ENCODE peak calls at places on chromosome 6, in four cellular contexts. W, M, T and R are unnamed samples.

GRCh38 chr6:108598316-108598863 is 37.7 kb downstream of the FOXO3 start:
- DNase-seq in W (no peak), M (no peak), T (no peak), R (no peak)

GRCh38 chr6:78962458-78962857 is 95.1 kb downstream of the IRAK1BP1 start:
- DNase-seq in W (no peak), M (no peak), T (no peak), R (no peak)

GRCh38 chr6:16725145-16725864 is 36.0 kb downstream of the ATXN1 start:
- DNase-seq in W (no peak), M (peak; percentile 64), T (no peak), R (no peak)

GRCh38 chr6:37052027-37052628 is 46.7 kb downstream of the FGD2 start:
- DNase-seq in W (no peak), M (no peak), T (no peak), R (no peak)

GRCh38 chr6:17650910-17651309 is 50.8 kb downstream of the FAM8A1 start:
- DNase-seq in W (no peak), M (no peak), T (no peak), R (no peak)

GRCh38 chr6:36885461-36886401 is at the start of gene C6orf89:
- DNase-seq in W (peak; percentile 98), M (peak; percentile 96), T (peak; percentile 97), R (peak; percentile 92)

GRCh38 chr6:165317723-165318122 is 8.3 kb upstream of the C6orf118 start:
- DNase-seq in W (no peak), M (no peak), T (no peak), R (no peak)

GRCh38 chr6:56760842-56761241 is 118.2 kb upstream of the DST start:
- DNase-seq in W (no peak), M (no peak), T (no peak), R (no peak)

GRCh38 chr6:89368107-89368506 is 15.6 kb upstream of the UBE2J1 start:
- DNase-seq in W (peak; percentile 23), M (peak; percentile 33), T (peak; percentile 56), R (peak; percentile 25)

GRCh38 chr6:111122458-111123286 is 35.4 kb downstream of the SLC16A10 start:
- DNase-seq in W (no peak), M (no peak), T (no peak), R (no peak)